ENCODE peak calls at places on chromosomes 4 and X, in four cellular contexts. S, J, Q and W are unnamed samples.

GRCh38 chrX:77945910-77946309 is 23.5 kb downstream of the PGAM4 start:
- DNase-seq in S (no peak), J (no peak), Q (no peak), W (no peak)

GRCh38 chr4:109820563-109820962 is 5.0 kb downstream of the GAR1 start:
- DNase-seq in S (peak; percentile 22), J (peak; percentile 14), Q (no peak), W (no peak)

GRCh38 chr4:25386926-25387325 is 9.9 kb downstream of the ANAPC4 start:
- DNase-seq in S (no peak), J (no peak), Q (no peak), W (no peak)

GRCh38 chrX:109733658-109734022 is 583 bp upstream of the ACSL4 start:
- DNase-seq in S (no peak), J (no peak), Q (no peak), W (no peak)

GRCh38 chr4:7371122-7371941 is 63.4 kb downstream of the PSAPL1 start:
- DNase-seq in S (no peak), J (no peak), Q (no peak), W (no peak)

GRCh38 chr4:125314676-125315570 is at the start of gene FAT4:
- DNase-seq in S (peak; percentile 96), J (peak; percentile 92), Q (peak; percentile 95), W (peak; percentile 83)

GRCh38 chr4:182642831-182643230 is 274.4 kb downstream of the DCTD start:
- DNase-seq in S (no peak), J (no peak), Q (no peak), W (no peak)

GRCh38 chr4:124712417-124713212 is at the start of gene ANKRD50:
- DNase-seq in S (peak; percentile 90), J (peak; percentile 85), Q (peak; percentile 94), W (peak; percentile 58)

GRCh38 chr4:82797591-82798081 is 960 bp downstream of the SCD5 start:
- DNase-seq in S (no peak), J (peak; percentile 57), Q (peak; percentile 59), W (no peak)

GRCh38 chrX:81259714-81260395 is 58.0 kb downstream of the SH3BGRL start:
- DNase-seq in S (no peak), J (no peak), Q (no peak), W (no peak)

GRCh38 chrX:134435894-134436293 is 24.1 kb upstream of the HPRT1 start:
- DNase-seq in S (no peak), J (no peak), Q (no peak), W (no peak)

GRCh38 chr4:110287130-110287529 is 88.7 kb upstream of the ELOVL6 start:
- DNase-seq in S (peak; percentile 52), J (no peak), Q (no peak), W (peak; percentile 37)

GRCh38 chr4:149784018-149784417 is 31.6 kb downstream of the IQCM start:
- DNase-seq in S (no peak), J (no peak), Q (no peak), W (no peak)

GRCh38 chr4:176789955-176790354 is 2.8 kb downstream of the VEGFC start:
- DNase-seq in S (peak; percentile 90), J (no peak), Q (no peak), W (peak; percentile 86)

GRCh38 chr4:13860126-13860525 is 232.6 kb upstream of the BOD1L1 start:
- DNase-seq in S (no peak), J (peak; percentile 28), Q (no peak), W (no peak)

GRCh38 chr4:153741529-153741928 is 18.3 kb downstream of the RNF175 start:
- DNase-seq in S (no peak), J (no peak), Q (no peak), W (no peak)

GRCh38 chr4:117154251-117154650 is 68.9 kb upstream of the TRAM1L1 start:
- DNase-seq in S (no peak), J (no peak), Q (no peak), W (no peak)

GRCh38 chr4:56858302-56858644 is 36.8 kb upstream of the SPINK2 start:
- DNase-seq in S (no peak), J (no peak), Q (no peak), W (no peak)

GRCh38 chr4:13920901-13921300 is 293.4 kb upstream of the BOD1L1 start:
- DNase-seq in S (peak; percentile 100), J (no peak), Q (no peak), W (peak; percentile 98)

GRCh38 chr4:153792007-153792892 is 3.4 kb upstream of the SFRP2 start:
- DNase-seq in S (no peak), J (peak; percentile 36), Q (no peak), W (no peak)

GRCh38 chr4:89316931-89317366 is 9.3 kb upstream of the GPRIN3 start:
- DNase-seq in S (no peak), J (no peak), Q (no peak), W (peak; percentile 43)

GRCh38 chrX:1443496-1444075 is 9.1 kb downstream of the ASMTL start:
- DNase-seq in S (no peak), J (no peak), Q (no peak), W (no peak)

GRCh38 chrX:56813318-56813837 is 84.3 kb downstream of the NBDY start:
- DNase-seq in S (peak; percentile 56), J (no peak), Q (no peak), W (peak; percentile 43)

GRCh38 chr4:81457921-81458520 is 13.7 kb downstream of the RASGEF1B start:
- DNase-seq in S (no peak), J (no peak), Q (no peak), W (no peak)

GRCh38 chr4:73976716-73977115 is 5.1 kb downstream of the PF4 start:
- DNase-seq in S (no peak), J (no peak), Q (no peak), W (no peak)

GRCh38 chrX:83508006-83508405 is at the start of gene POU3F4:
- DNase-seq in S (no peak), J (peak; percentile 32), Q (no peak), W (no peak)

GRCh38 chr4:113012776-113013175 is 36.7 kb upstream of the ANK2 start:
- DNase-seq in S (no peak), J (no peak), Q (no peak), W (no peak)

GRCh38 chrX:52576474-52576873 is 59.6 kb upstream of the XAGE1B start:
- DNase-seq in S (no peak), J (no peak), Q (no peak), W (no peak)

GRCh38 chr4:23788460-23788859 is 101.4 kb downstream of the PPARGC1A start:
- DNase-seq in S (no peak), J (no peak), Q (no peak), W (no peak)

GRCh38 chr4:8189551-8190466 is 9.3 kb upstream of the SH3TC1 start:
- DNase-seq in S (no peak), J (no peak), Q (no peak), W (no peak)

GRCh38 chr4:87633239-87633638 is 16.8 kb upstream of the DMP1 start:
- DNase-seq in S (peak; percentile 2), J (no peak), Q (no peak), W (no peak)

GRCh38 chr4:681736-682451 is 7.1 kb downstream of the SLC49A3 start:
- DNase-seq in S (no peak), J (no peak), Q (peak; percentile 39), W (no peak)

GRCh38 chr4:105059337-105059736 is 87.3 kb upstream of the TET2 start:
- DNase-seq in S (no peak), J (no peak), Q (no peak), W (no peak)

GRCh38 chrX:97685753-97686152 is 802.0 kb downstream of the RPA4 start:
- DNase-seq in S (no peak), J (no peak), Q (no peak), W (peak; percentile 0)

GRCh38 chrX:24672701-24673190 is 21.0 kb upstream of the POLA1 start:
- DNase-seq in S (no peak), J (peak; percentile 50), Q (no peak), W (no peak)